ENCODE peak calls at places on chromosome 2, in six cellular contexts. R is PC-3, S is fibroblast of lung, W is A549, J is adrenal gland, B is heart left ventricle. A is an unnamed sample.

GRCh38 chr2:54042908-54043620 is 72.3 kb upstream of the PSME4 start:
- DNase-seq in R (no peak), S (peak; percentile 32), W (no peak), J (no peak), B (peak; percentile 45), A (no peak)

GRCh38 chr2:169393068-169393590 is 30.8 kb upstream of the LRP2 start:
- DNase-seq in R (no peak), S (no peak), W (no peak), J (no peak), B (no peak), A (no peak)

GRCh38 chr2:177020524-177021119 is 192.0 kb upstream of the HNRNPA3 start:
- DNase-seq in R (no peak), S (no peak), W (no peak), J (no peak), B (no peak), A (no peak)

GRCh38 chr2:234643407-234643806 is 146.5 kb upstream of the ARL4C start:
- DNase-seq in R (no peak), S (peak; percentile 14), W (no peak), J (no peak), B (no peak), A (no peak)

GRCh38 chr2:241770185-241770935 is 6.3 kb upstream of the GAL3ST2 start:
- DNase-seq in R (no peak), S (no peak), W (no peak), J (no peak), B (no peak), A (no peak)

GRCh38 chr2:236766850-236767249 is 197.2 kb downstream of the ACKR3 start:
- DNase-seq in R (no peak), S (no peak), W (no peak), J (no peak), B (no peak), A (no peak)

GRCh38 chr2:218849721-218850120 is 9.9 kb upstream of the WNT6 start:
- DNase-seq in R (peak; percentile 62), S (peak; percentile 39), W (no peak), J (no peak), B (no peak), A (no peak)

GRCh38 chr2:74507926-74508520 is 528 bp upstream of the PCGF1 start:
- DNase-seq in R (peak; percentile 39), S (peak; percentile 43), W (no peak), J (no peak), B (peak; percentile 35), A (peak; percentile 62)

GRCh38 chr2:202237787-202238233 is 587 bp downstream of the SUMO1 start:
- DNase-seq in R (peak; percentile 34), S (peak; percentile 64), W (peak; percentile 40), J (peak; percentile 62), B (peak; percentile 27), A (peak; percentile 49)

DNA sequence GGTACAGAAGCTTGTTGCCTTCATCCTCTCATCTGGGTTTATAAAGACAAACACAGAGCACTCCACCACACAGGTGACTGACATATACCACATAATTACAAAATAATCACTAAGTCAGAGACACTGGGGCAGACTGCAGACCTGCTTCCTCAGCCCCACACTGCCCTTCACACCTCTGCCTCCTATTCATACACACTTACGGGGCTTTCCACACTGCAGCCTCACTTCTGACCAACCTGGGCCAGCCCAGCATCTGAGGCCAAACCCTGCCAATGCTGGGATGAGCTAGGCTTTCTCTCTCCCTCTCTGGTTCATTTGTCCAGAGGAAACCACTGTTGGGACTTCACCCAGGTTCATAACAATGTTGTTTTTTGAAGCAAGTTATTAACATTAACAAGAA is 4.5 kb downstream of the EMX1 start:
- DNase-seq in R (no peak), S (no peak), W (no peak), J (no peak), B (no peak), A (no peak)
- H3K27ac ChIP-seq in R (no peak overlapping the region), S (no peak overlapping the region), W (no peak overlapping the region), J (no peak overlapping the region), B (no peak overlapping the region), A (no peak overlapping the region)

GRCh38 chr2:6794484-6794883 is 71.2 kb downstream of the CMPK2 start:
- DNase-seq in R (no peak), S (no peak), W (no peak), J (no peak), B (no peak), A (no peak)
- H3K4me1 ChIP-seq in R (no peaks in the 10 kb centered on the region), S (peaks cover 3% of the 10 kb centered on the region), W (no peaks in the 10 kb centered on the region), J (no peaks in the 10 kb centered on the region), B (no peaks in the 10 kb centered on the region), A (no peaks in the 10 kb centered on the region)

GRCh38 chr2:100928235-100928634 is 73.9 kb upstream of the RPL31 start:
- DNase-seq in R (no peak), S (no peak), W (no peak), J (peak; percentile 11), B (no peak), A (no peak)

GRCh38 chr2:100924122-100924519 is 78.0 kb upstream of the RPL31 start:
- DNase-seq in R (no peak), S (peak; percentile 45), W (no peak), J (no peak), B (no peak), A (no peak)

GRCh38 chr2:100923461-100924020 is 78.5 kb upstream of the RPL31 start:
- DNase-seq in R (no peak), S (no peak), W (no peak), J (no peak), B (no peak), A (no peak)

GRCh38 chr2:100921685-100922161 is 80.4 kb upstream of the RPL31 start:
- DNase-seq in R (no peak), S (peak; percentile 67), W (no peak), J (no peak), B (no peak), A (no peak)

GRCh38 chr2:100924520-100925451 is 77.3 kb upstream of the RPL31 start:
- DNase-seq in R (no peak), S (peak; percentile 95), W (no peak), J (peak; percentile 88), B (no peak), A (peak; percentile 33)
- H3K4me3 ChIP-seq in R (no peak overlapping the region), S (peak overlapping the region; percentile 40), W (no peak overlapping the region), J (peak overlapping the region; percentile 37), B (peak overlapping the region; percentile 11), A (peak overlapping the region; percentile 16)

GRCh38 chr2:165660361-165660760 is 133.7 kb downstream of the GALNT3 start:
- DNase-seq in R (no peak), S (no peak), W (no peak), J (no peak), B (no peak), A (no peak)

DNA sequence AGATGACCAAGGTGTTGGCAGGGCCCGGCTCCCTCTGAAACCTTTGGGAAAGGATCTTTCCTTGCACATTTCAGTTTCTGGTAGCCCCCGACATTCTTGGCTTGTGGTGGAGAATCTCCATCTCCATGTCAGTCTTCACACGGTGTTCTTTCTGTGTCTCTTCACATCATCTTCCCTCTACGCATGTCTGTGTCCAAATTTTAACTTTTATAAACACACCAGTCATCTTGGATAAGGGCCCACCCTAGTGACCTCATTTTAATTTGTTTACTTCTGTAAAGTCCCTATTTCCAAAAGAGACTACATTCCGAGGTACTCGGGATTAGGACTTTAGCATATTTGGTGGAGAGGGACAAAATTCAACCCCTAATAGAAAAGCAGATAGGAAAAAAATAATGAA is 138.4 kb downstream of the GALNT3 start:
- DNase-seq in R (no peak), S (no peak), W (no peak), J (no peak), B (no peak), A (no peak)
- H3K27ac ChIP-seq in R (no peak overlapping the region), S (no peak overlapping the region), W (no peak overlapping the region), J (no peak overlapping the region), B (no peak overlapping the region), A (no peak overlapping the region)

GRCh38 chr2:200975672-200976071 is 12.2 kb upstream of the ORC2 start:
- DNase-seq in R (peak; percentile 29), S (no peak), W (no peak), J (no peak), B (no peak), A (no peak)

DNA sequence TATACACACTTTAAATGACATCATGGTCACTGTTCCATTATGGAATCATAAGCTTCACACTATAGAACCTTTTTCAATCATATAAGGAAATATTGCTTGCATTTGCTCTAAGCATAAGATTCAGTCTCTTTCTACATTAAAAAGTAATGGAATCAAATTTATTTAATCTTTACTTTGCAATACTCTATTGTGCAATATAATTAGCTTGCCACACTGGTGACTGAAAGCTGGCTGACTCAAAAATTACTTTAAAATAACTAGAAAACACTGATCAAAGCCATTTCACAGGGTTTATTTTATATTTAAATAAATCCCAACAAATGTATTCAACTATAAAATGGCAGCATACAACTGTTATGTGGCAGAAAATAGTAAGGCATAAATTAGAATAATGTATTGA is 13.2 kb upstream of the ORC2 start:
- DNase-seq in R (no peak), S (no peak), W (no peak), J (no peak), B (no peak), A (no peak)
- H3K4me1 ChIP-seq in R (peaks cover 11% of the 10 kb centered on the region), S (no peaks in the 10 kb centered on the region), W (peaks cover 6% of the 10 kb centered on the region), J (no peaks in the 10 kb centered on the region), B (no peaks in the 10 kb centered on the region), A (no peaks in the 10 kb centered on the region)

DNA sequence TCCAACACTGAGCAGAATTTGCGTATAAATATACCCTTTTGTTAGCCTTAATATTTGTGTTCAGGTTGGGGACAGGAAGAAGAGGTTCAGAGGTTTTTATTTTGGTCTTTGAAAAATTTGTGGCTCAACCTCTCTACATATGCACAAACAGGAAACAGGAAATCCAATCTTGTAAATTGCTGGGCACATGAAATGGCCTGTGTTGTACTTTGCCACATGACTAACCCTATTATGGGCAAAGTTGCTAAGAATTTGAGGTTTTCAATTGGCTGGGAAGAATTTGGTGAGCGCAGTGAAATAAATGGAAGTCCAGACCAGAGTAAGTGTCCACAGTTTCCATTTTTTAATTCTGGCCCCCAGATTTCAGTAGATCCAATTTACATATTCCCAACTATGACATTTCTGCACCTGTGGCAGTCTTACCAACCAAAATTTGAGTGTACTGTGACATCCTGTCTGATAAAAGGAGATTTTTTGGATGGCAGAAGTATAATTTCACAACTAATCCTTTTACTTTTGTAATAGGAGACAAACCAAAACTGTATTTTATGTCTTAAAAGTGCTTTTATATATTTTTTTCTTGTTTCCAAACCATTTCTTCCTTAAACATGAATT is 63.6 kb downstream of the COX7A2L start:
- DNase-seq in R (no peak), S (no peak), W (no peak), J (no peak), B (no peak), A (no peak)
- H3K4me3 ChIP-seq in R (no peak overlapping the region), S (no peak overlapping the region), W (no peak overlapping the region), J (no peak overlapping the region), B (no peak overlapping the region), A (no peak overlapping the region)

DNA sequence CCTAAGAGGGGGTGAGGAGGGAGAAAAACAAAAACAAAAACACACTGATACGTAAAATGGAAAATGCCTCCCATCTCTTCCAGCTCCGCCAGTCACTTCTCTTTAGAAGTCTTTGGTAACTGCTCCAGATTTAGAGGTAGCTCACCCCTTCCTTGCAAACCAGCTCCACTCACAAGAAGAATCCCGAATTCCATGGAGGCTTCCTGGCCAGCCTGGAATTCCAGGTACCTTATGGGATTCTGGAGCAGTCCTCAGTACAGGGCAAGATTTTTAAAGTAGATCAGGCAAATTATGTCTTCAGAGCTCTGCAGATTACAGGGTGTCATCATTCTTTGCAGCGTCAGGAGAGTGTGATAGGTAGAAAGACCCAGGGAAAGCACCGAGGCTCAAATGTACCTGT is 4.8 kb downstream of the STON1 start:
- DNase-seq in R (no peak), S (no peak), W (no peak), J (no peak), B (no peak), A (no peak)
- H3K27ac ChIP-seq in R (no peak overlapping the region), S (no peak overlapping the region), W (no peak overlapping the region), J (no peak overlapping the region), B (no peak overlapping the region), A (no peak overlapping the region)

GRCh38 chr2:200380139-200380561 is 73.7 kb downstream of the SPATS2L start:
- DNase-seq in R (no peak), S (peak; percentile 66), W (no peak), J (no peak), B (no peak), A (no peak)
- H3K4me1 ChIP-seq in R (peaks cover 42% of the 10 kb centered on the region), S (peaks cover 38% of the 10 kb centered on the region), W (peaks cover 71% of the 10 kb centered on the region), J (peaks cover 9% of the 10 kb centered on the region), B (peaks cover 50% of the 10 kb centered on the region), A (peaks cover 9% of the 10 kb centered on the region)